ENCODE peak calls at places on chromosome 7, in five cellular contexts. W is GM12864, K is glutamatergic neuron, H is AG04450, E is HFF-Myc. F is an unnamed sample.

GRCh38 chr7:29193316-29194205 is 1.0 kb upstream of the CHN2 start:
- DNase-seq in K (no peak), H (no peak), E (no peak), W (no peak), F (no peak)

GRCh38 chr7:128879461-128879938 is 16.8 kb downstream of the ATP6V1F start:
- DNase-seq in W (no peak), H (no peak), K (no peak), E (no peak), F (no peak)

GRCh38 chr7:134444961-134445315 is 14.0 kb downstream of the AKR1B1 start:
- DNase-seq in H (no peak), W (no peak), K (no peak), E (no peak), F (no peak)

GRCh38 chr7:28483868-28484267 is 71.5 kb downstream of the CREB5 start:
- DNase-seq in E (peak; percentile 24), H (no peak), K (no peak), W (no peak), F (no peak)

GRCh38 chr7:32506266-32507054 is 11.2 kb downstream of the AVL9 start:
- DNase-seq in W (no peak), K (no peak), E (peak; percentile 64), H (no peak), F (no peak)

GRCh38 chr7:124723012-124723411 is 42.6 kb downstream of the GPR37 start:
- DNase-seq in H (no peak), K (no peak), E (no peak), W (no peak), F (no peak)

GRCh38 chr7:4700577-4701235 is 18.6 kb downstream of the FOXK1 start:
- DNase-seq in K (peak; percentile 34), E (no peak), H (peak; percentile 76), W (no peak), F (no peak)

GRCh38 chr7:69780377-69780776 is 182.1 kb downstream of the AUTS2 start:
- DNase-seq in K (no peak), H (no peak), E (no peak), W (no peak), F (no peak)

GRCh38 chr7:18040196-18040595 is 12.6 kb upstream of the PRPS1L1 start:
- DNase-seq in W (no peak), E (no peak), H (peak; percentile 55), K (no peak), F (no peak)

GRCh38 chr7:158432369-158433270 is 155.0 kb downstream of the PTPRN2 start:
- DNase-seq in K (no peak), E (no peak), W (no peak), H (no peak), F (no peak)

GRCh38 chr7:109044691-109045090 is 475.0 kb downstream of the DNAJB9 start:
- DNase-seq in H (no peak), E (no peak), W (no peak), K (no peak), F (no peak)

GRCh38 chr7:23490357-23491131 is 20.3 kb upstream of the IGF2BP3 start:
- DNase-seq in W (no peak), E (no peak), K (no peak), H (no peak), F (peak; percentile 78)

GRCh38 chr7:91864070-91864469 is 16.4 kb downstream of the MTERF1 start:
- DNase-seq in E (no peak), K (no peak), H (no peak), W (no peak), F (no peak)

GRCh38 chr7:63925626-63926460 is 72.8 kb upstream of the ZNF722 start:
- DNase-seq in W (no peak), H (no peak), K (no peak), E (no peak), F (no peak)

GRCh38 chr7:17599733-17600685 is 301.6 kb downstream of the AHR start:
- DNase-seq in W (no peak), K (no peak), H (peak; percentile 80), E (peak; percentile 91), F (no peak)

GRCh38 chr7:33418251-33418701 is 288.9 kb downstream of the BBS9 start:
- DNase-seq in K (no peak), E (no peak), H (no peak), W (no peak), F (no peak)

GRCh38 chr7:94374721-94375120 is 20.0 kb upstream of the COL1A2 start:
- DNase-seq in W (no peak), K (no peak), E (no peak), H (no peak), F (no peak)

GRCh38 chr7:93407239-93407638 is 167.3 kb downstream of the CALCR start:
- DNase-seq in W (no peak), K (no peak), E (no peak), H (no peak), F (no peak)

GRCh38 chr7:143884978-143885559 is 16.9 kb downstream of the TCAF1 start:
- DNase-seq in E (no peak), W (no peak), H (no peak), K (peak; percentile 89), F (peak; percentile 89)

GRCh38 chr7:158858592-158859503 is 2.5 kb downstream of the DYNC2I1 start:
- DNase-seq in K (no peak), H (no peak), W (no peak), E (no peak), F (no peak)

GRCh38 chr7:1241510-1242128 is 8.9 kb downstream of the UNCX start:
- DNase-seq in H (no peak), K (peak; percentile 38), E (no peak), W (no peak), F (no peak)

GRCh38 chr7:28180364-28181147 is at the start of gene JAZF1:
- DNase-seq in H (no peak), K (peak; percentile 86), W (no peak), E (no peak), F (peak; percentile 61)

GRCh38 chr7:25989140-25989705 is 162.8 kb upstream of the NFE2L3 start:
- DNase-seq in H (no peak), E (no peak), K (no peak), W (no peak), F (no peak)

DNA sequence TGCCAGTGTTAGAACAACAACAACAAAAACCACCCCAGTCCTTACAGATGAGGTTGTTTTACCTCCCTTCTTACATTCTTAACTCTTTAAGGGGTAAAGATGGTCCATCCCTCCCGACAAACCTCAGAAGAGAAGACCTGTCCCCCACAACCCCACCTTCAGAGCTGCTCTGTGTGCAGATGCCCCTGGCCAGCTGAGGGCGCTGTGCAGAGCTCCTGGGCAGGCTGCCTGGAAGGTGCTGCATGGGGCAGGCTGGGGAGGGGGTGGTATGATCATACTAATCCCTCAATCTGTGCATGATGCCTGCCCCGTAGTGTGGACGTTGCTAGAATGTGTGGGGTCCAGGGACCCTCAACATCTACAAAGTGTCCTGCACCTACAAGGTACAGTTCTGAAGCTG is 387.1 kb downstream of the INHBA start:
- DNase-seq in K (no peak), E (no peak), H (no peak), W (no peak), F (no peak)
- TF ChIP-seq CTCF in K (no peak), E (peak; percentile 56), H (peak; percentile 43), W (peak; percentile 10), F (no peak)

DNA sequence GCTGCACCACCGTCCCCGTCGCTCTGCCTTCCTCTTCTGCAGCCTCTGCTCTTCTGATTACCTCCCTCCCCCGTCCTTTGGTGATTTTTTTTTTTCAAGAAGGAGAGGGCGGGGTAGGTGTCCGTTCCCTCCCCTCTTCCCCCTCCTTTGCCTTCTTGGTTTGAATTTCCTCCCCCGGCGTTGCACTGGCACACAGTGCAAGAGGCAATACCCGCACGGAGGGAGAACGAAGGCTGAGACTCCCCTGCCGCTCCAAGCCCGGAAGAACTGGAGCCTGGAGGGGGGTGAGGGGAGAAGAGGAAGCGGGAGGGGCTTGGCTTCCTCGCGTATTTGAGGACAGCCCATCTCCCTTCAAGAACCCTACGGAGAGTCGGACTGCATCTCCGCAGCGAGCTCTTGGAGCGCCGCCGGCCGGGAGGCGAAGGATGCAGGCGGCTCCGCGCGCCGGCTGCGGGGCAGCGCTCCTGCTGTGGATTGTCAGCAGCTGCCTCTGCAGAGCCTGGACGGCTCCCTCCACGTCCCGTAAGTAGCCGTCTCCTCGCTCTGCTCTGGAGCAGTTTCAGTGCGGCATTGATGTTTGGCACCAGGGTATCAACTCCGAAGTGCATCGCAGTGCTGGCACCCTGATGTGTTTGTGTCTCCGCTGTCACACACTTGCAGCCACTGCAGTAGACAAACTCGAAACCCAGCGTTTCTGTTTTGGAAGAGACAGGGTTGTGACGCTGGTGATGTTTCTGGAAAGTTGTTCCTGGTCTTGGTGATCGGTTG is at the start of gene CNTNAP2:
- DNase-seq in W (no peak), K (peak; percentile 79), E (no peak), H (no peak), F (no peak)
- TF ChIP-seq CTCF in W (no peak), K (no peak), E (no peak), H (no peak), F (no peak)

DNA sequence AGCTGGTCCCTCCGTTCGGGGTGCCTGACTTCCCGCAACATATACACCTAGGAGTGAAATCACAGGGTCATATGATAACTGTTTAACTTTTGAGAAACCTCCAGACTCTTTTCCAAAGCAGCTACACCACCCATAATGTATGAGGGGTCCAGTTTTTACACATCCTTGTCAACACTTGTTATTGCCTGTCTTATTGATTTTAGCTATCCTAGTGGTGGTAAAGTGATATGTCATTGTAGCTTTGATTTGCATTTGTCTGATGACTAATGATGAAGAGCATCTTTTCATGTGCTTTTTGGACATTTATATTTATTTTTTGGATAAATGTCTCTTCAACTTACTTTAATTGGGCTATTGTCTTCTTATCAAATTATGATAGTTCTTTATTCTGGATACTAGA is 29.0 kb downstream of the SND1 start:
- DNase-seq in K (no peak), W (no peak), E (no peak), H (no peak), F (no peak)
- TF ChIP-seq CTCF in K (peak; percentile 26), W (no peak), E (no peak), H (no peak), F (no peak)

GRCh38 chr7:45988405-45989057 is 67.5 kb upstream of the IGFBP3 start:
- DNase-seq in H (no peak), K (no peak), E (no peak), W (no peak), F (no peak)

GRCh38 chr7:45986355-45987298 is 65.6 kb upstream of the IGFBP3 start:
- DNase-seq in H (no peak), K (no peak), E (no peak), W (no peak), F (no peak)

GRCh38 chr7:45985902-45986301 is 64.8 kb upstream of the IGFBP3 start:
- DNase-seq in E (peak; percentile 31), W (no peak), H (peak; percentile 26), K (no peak), F (no peak)

GRCh38 chr7:45990276-45990675 is 69.2 kb upstream of the IGFBP3 start:
- DNase-seq in W (no peak), H (no peak), E (no peak), K (no peak), F (no peak)

DNA sequence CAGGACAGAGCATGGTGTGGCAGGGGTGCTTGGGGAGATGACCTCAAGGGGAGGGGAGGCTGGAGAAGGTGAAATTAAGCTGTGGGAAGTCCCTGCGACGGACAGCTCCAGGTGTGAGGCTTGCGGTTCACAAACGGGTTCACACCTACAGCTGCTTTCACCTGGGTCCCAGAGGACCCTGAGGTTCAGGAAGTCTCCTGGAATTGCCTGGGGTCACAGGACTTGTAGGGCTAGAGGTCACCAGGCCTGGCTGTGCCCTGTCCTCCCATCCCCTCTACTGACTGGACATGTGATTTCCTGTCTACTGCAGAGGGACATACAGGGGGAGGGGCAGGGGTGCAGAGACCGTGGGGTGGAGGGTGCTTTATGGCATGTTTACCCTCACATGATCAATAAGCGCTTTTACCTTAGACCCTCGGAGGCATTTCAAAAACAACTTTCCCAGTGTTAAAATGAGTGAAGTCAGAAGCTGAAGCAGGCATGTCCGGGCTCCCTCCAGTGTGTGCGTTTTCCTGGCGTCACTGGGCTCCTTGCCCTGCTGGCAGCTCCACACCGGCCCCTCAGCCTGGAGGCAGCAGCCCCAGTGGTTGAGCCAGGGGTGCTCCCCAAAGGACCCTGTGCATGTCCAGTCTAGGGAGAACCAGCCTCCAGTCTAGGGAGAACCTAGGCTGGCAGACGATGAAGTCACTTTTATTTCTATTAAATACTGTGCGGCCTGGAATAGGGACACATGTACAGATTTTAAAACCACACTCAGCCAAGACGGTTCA is 66.6 kb upstream of the IGFBP3 start:
- DNase-seq in K (no peak), E (no peak), W (no peak), H (no peak), F (no peak)
- TF ChIP-seq CTCF in K (no peak), E (no peak), W (no peak), H (no peak), F (no peak)

F was measured in GM20000.